ENCODE peak calls at places on chromosomes 3 and 15, in six cellular contexts. One of them, this sample, is unnamed.

GRCh38 chr15:45795487-45796069 is 160.7 kb downstream of the SQOR start:
- DNase-seq in GM23338: peak
- DNase-seq in K562: peak
- DNase-seq in suprapubic skin: no peak
- DNase-seq in sigmoid colon: no peak
- DNase-seq in upper lobe of left lung: no peak
- DNase-seq in this sample: peak

GRCh38 chr3:157220211-157220610 is 60.3 kb upstream of the CCNL1 start:
- DNase-seq in GM23338: no peak
- DNase-seq in K562: no peak
- DNase-seq in suprapubic skin: no peak
- DNase-seq in sigmoid colon: no peak
- DNase-seq in upper lobe of left lung: no peak
- DNase-seq in this sample: no peak

GRCh38 chr3:57109437-57110199 is 49.2 kb downstream of the SPATA12 start:
- DNase-seq in GM23338: peak
- DNase-seq in K562: no peak
- DNase-seq in suprapubic skin: no peak
- DNase-seq in sigmoid colon: no peak
- DNase-seq in upper lobe of left lung: no peak
- DNase-seq in this sample: no peak

GRCh38 chr15:27989428-27989827 is 109.7 kb downstream of the OCA2 start:
- DNase-seq in GM23338: peak
- DNase-seq in K562: no peak
- DNase-seq in suprapubic skin: no peak
- DNase-seq in sigmoid colon: no peak
- DNase-seq in upper lobe of left lung: no peak
- DNase-seq in this sample: no peak

GRCh38 chr3:126342991-126343661 is 14.1 kb downstream of the KLF15 start:
- DNase-seq in GM23338: peak
- DNase-seq in K562: peak
- DNase-seq in suprapubic skin: peak
- DNase-seq in sigmoid colon: peak
- DNase-seq in upper lobe of left lung: peak
- DNase-seq in this sample: peak

GRCh38 chr3:189908646-189909045 is 212.1 kb downstream of the P3H2 start:
- DNase-seq in GM23338: no peak
- DNase-seq in K562: no peak
- DNase-seq in suprapubic skin: no peak
- DNase-seq in sigmoid colon: no peak
- DNase-seq in upper lobe of left lung: no peak
- DNase-seq in this sample: no peak

GRCh38 chr3:55486857-55487375 is at the start of gene WNT5A:
- DNase-seq in GM23338: peak
- DNase-seq in K562: no peak
- DNase-seq in suprapubic skin: peak
- DNase-seq in sigmoid colon: peak
- DNase-seq in upper lobe of left lung: peak
- DNase-seq in this sample: no peak

GRCh38 chr3:182508896-182509295 is 284.4 kb upstream of the ATP11B start:
- DNase-seq in GM23338: peak
- DNase-seq in K562: no peak
- DNase-seq in suprapubic skin: no peak
- DNase-seq in sigmoid colon: no peak
- DNase-seq in upper lobe of left lung: no peak
- DNase-seq in this sample: no peak

GRCh38 chr3:126153695-126154360 is 26.6 kb downstream of the ALDH1L1 start:
- DNase-seq in GM23338: no peak
- DNase-seq in K562: no peak
- DNase-seq in suprapubic skin: no peak
- DNase-seq in sigmoid colon: peak
- DNase-seq in upper lobe of left lung: no peak
- DNase-seq in this sample: no peak

GRCh38 chr15:93159892-93160398 is 70.9 kb upstream of the RGMA start:
- DNase-seq in GM23338: no peak
- DNase-seq in K562: no peak
- DNase-seq in suprapubic skin: no peak
- DNase-seq in sigmoid colon: no peak
- DNase-seq in upper lobe of left lung: no peak
- DNase-seq in this sample: no peak

GRCh38 chr3:13159890-13160289 is 86.7 kb upstream of the IQSEC1 start:
- DNase-seq in GM23338: no peak
- DNase-seq in K562: no peak
- DNase-seq in suprapubic skin: no peak
- DNase-seq in sigmoid colon: peak
- DNase-seq in upper lobe of left lung: no peak
- DNase-seq in this sample: no peak

GRCh38 chr3:80445641-80446040 is 677.8 kb upstream of the ROBO1 start:
- DNase-seq in GM23338: no peak
- DNase-seq in K562: no peak
- DNase-seq in suprapubic skin: no peak
- DNase-seq in sigmoid colon: no peak
- DNase-seq in upper lobe of left lung: no peak
- DNase-seq in this sample: no peak

GRCh38 chr3:194690501-194691372 is 5.1 kb downstream of the FAM43A start:
- DNase-seq in GM23338: no peak
- DNase-seq in K562: peak
- DNase-seq in suprapubic skin: no peak
- DNase-seq in sigmoid colon: no peak
- DNase-seq in upper lobe of left lung: no peak
- DNase-seq in this sample: no peak

GRCh38 chr15:68524753-68525584 is 53.8 kb upstream of the CORO2B start:
- DNase-seq in GM23338: no peak
- DNase-seq in K562: no peak
- DNase-seq in suprapubic skin: no peak
- DNase-seq in sigmoid colon: no peak
- DNase-seq in upper lobe of left lung: no peak
- DNase-seq in this sample: peak

GRCh38 chr15:36221992-36222391 is 357.4 kb upstream of the CDIN1 start:
- DNase-seq in GM23338: peak
- DNase-seq in K562: peak
- DNase-seq in suprapubic skin: no peak
- DNase-seq in sigmoid colon: no peak
- DNase-seq in upper lobe of left lung: no peak
- DNase-seq in this sample: no peak

GRCh38 chr3:134357914-134358811 is 16.1 kb downstream of the AMOTL2 start:
- DNase-seq in GM23338: no peak
- DNase-seq in K562: no peak
- DNase-seq in suprapubic skin: peak
- DNase-seq in sigmoid colon: peak
- DNase-seq in upper lobe of left lung: peak
- DNase-seq in this sample: peak

GRCh38 chr3:155727836-155728235 is 17.0 kb downstream of the PLCH1 start:
- DNase-seq in GM23338: no peak
- DNase-seq in K562: no peak
- DNase-seq in suprapubic skin: no peak
- DNase-seq in sigmoid colon: no peak
- DNase-seq in upper lobe of left lung: no peak
- DNase-seq in this sample: no peak

GRCh38 chr3:149783576-149783975 is 8.8 kb downstream of the ANKUB1 start:
- DNase-seq in GM23338: no peak
- DNase-seq in K562: no peak
- DNase-seq in suprapubic skin: no peak
- DNase-seq in sigmoid colon: no peak
- DNase-seq in upper lobe of left lung: no peak
- DNase-seq in this sample: no peak

GRCh38 chr15:24823473-24823872 is 131.3 kb upstream of the SNRPN start:
- DNase-seq in GM23338: peak
- DNase-seq in K562: peak
- DNase-seq in suprapubic skin: no peak
- DNase-seq in sigmoid colon: no peak
- DNase-seq in upper lobe of left lung: no peak
- DNase-seq in this sample: no peak

GRCh38 chr3:8503871-8504610 is 2.4 kb downstream of the LMCD1 start:
- DNase-seq in GM23338: peak
- DNase-seq in K562: no peak
- DNase-seq in suprapubic skin: no peak
- DNase-seq in sigmoid colon: no peak
- DNase-seq in upper lobe of left lung: no peak
- DNase-seq in this sample: peak

GRCh38 chr15:23628612-23629233 is 18.9 kb downstream of the MAGEL2 start:
- DNase-seq in GM23338: peak
- DNase-seq in K562: no peak
- DNase-seq in suprapubic skin: no peak
- DNase-seq in sigmoid colon: no peak
- DNase-seq in upper lobe of left lung: no peak
- DNase-seq in this sample: no peak

GRCh38 chr15:59026207-59026606 is 38.7 kb downstream of the RNF111 start:
- DNase-seq in GM23338: no peak
- DNase-seq in K562: no peak
- DNase-seq in suprapubic skin: no peak
- DNase-seq in sigmoid colon: no peak
- DNase-seq in upper lobe of left lung: no peak
- DNase-seq in this sample: no peak

GRCh38 chr3:123499316-123499715 is 50.4 kb upstream of the ADCY5 start:
- DNase-seq in GM23338: no peak
- DNase-seq in K562: no peak
- DNase-seq in suprapubic skin: no peak
- DNase-seq in sigmoid colon: no peak
- DNase-seq in upper lobe of left lung: no peak
- DNase-seq in this sample: no peak

GRCh38 chr3:38039899-38040261 is 872 bp downstream of the DLEC1 start:
- DNase-seq in GM23338: peak
- DNase-seq in K562: peak
- DNase-seq in suprapubic skin: no peak
- DNase-seq in sigmoid colon: peak
- DNase-seq in upper lobe of left lung: peak
- DNase-seq in this sample: no peak

GRCh38 chr3:162292409-162292808 is 795.8 kb downstream of the OTOL1 start:
- DNase-seq in GM23338: no peak
- DNase-seq in K562: no peak
- DNase-seq in suprapubic skin: no peak
- DNase-seq in sigmoid colon: no peak
- DNase-seq in upper lobe of left lung: no peak
- DNase-seq in this sample: no peak

GRCh38 chr15:69225355-69226027 is 65.1 kb downstream of the GLCE start:
- DNase-seq in GM23338: peak
- DNase-seq in K562: peak
- DNase-seq in suprapubic skin: no peak
- DNase-seq in sigmoid colon: no peak
- DNase-seq in upper lobe of left lung: no peak
- DNase-seq in this sample: no peak

GRCh38 chr3:82999777-83000176 is 1238.3 kb upstream of the GBE1 start:
- DNase-seq in GM23338: peak
- DNase-seq in K562: no peak
- DNase-seq in suprapubic skin: no peak
- DNase-seq in sigmoid colon: no peak
- DNase-seq in upper lobe of left lung: no peak
- DNase-seq in this sample: no peak

DNA sequence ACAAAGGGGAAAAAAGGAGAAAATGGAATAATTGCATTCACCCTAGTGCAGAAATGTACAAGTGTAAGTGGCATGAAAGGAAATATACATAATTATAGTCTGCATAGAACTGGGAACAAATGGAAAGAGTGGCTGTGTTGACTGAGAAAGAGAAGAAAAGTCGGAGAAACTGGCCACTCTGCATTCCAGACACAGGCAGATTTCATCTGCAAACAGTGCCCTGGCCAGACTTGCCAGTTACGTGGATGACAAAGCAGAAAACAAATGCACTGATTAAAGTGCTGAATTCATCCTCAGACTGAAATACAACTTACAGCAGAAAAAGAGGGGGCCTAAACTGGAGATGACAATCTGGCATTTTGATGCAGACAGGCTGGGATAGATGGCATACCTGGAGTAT is 129.8 kb downstream of the FGF12 start:
- DNase-seq in GM23338: peak
- DNase-seq in K562: no peak
- DNase-seq in suprapubic skin: no peak
- DNase-seq in sigmoid colon: no peak
- DNase-seq in upper lobe of left lung: peak
- DNase-seq in this sample: no peak
- TF ChIP-seq POLR2AphosphoS5 in GM23338: no peak
- TF ChIP-seq POLR2AphosphoS5 in K562: no peak
- TF ChIP-seq POLR2AphosphoS5 in suprapubic skin: no peak
- TF ChIP-seq POLR2AphosphoS5 in sigmoid colon: no peak
- TF ChIP-seq POLR2AphosphoS5 in upper lobe of left lung: no peak
- TF ChIP-seq POLR2AphosphoS5 in this sample: no peak

GRCh38 chr15:81000626-81001179 is at the start of gene TLNRD1:
- DNase-seq in GM23338: peak
- DNase-seq in K562: peak
- DNase-seq in suprapubic skin: peak
- DNase-seq in sigmoid colon: peak
- DNase-seq in upper lobe of left lung: peak
- DNase-seq in this sample: peak

GRCh38 chr15:81003023-81003350 is 2.3 kb downstream of the TLNRD1 start:
- DNase-seq in GM23338: no peak
- DNase-seq in K562: no peak
- DNase-seq in suprapubic skin: no peak
- DNase-seq in sigmoid colon: no peak
- DNase-seq in upper lobe of left lung: no peak
- DNase-seq in this sample: no peak

GRCh38 chr15:81001180-81002003 is 669 bp downstream of the TLNRD1 start:
- DNase-seq in GM23338: peak
- DNase-seq in K562: peak
- DNase-seq in suprapubic skin: peak
- DNase-seq in sigmoid colon: peak
- DNase-seq in upper lobe of left lung: peak
- DNase-seq in this sample: no peak

GRCh38 chr15:81002254-81003022 is 1.7 kb downstream of the TLNRD1 start:
- DNase-seq in GM23338: peak
- DNase-seq in K562: no peak
- DNase-seq in suprapubic skin: peak
- DNase-seq in sigmoid colon: no peak
- DNase-seq in upper lobe of left lung: no peak
- DNase-seq in this sample: no peak

GRCh38 chr15:81002004-81002253 is 1.2 kb downstream of the TLNRD1 start:
- DNase-seq in GM23338: no peak
- DNase-seq in K562: no peak
- DNase-seq in suprapubic skin: no peak
- DNase-seq in sigmoid colon: no peak
- DNase-seq in upper lobe of left lung: no peak
- DNase-seq in this sample: no peak
- H3K4me3 ChIP-seq in GM23338: peak
- H3K4me3 ChIP-seq in K562: peak
- H3K4me3 ChIP-seq in suprapubic skin: peak
- H3K4me3 ChIP-seq in sigmoid colon: peak
- H3K4me3 ChIP-seq in upper lobe of left lung: peak
- H3K4me3 ChIP-seq in this sample: peak

DNA sequence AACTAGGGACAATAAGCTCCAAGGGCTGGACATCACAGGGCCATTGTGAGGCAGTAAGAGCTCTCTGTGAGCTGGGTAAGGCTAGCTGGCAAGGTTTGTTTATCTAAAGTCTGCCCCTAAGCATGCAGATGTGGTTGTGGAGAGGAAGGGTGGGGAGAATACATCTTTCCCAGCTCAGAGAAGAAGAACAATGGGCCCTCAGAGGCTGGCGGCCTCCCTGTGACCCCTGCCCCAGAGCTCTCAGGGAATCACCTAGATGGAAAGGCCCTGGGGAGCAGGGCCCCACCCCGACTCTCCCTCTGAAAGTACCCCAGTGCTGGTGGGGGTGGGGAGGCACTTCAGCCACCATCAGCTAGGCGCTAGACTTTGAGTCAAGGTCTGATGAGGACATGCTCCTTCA is 4.4 kb upstream of the AP3B2 start:
- DNase-seq in GM23338: no peak
- DNase-seq in K562: no peak
- DNase-seq in suprapubic skin: no peak
- DNase-seq in sigmoid colon: no peak
- DNase-seq in upper lobe of left lung: no peak
- DNase-seq in this sample: no peak
- TF ChIP-seq POLR2AphosphoS5 in GM23338: no peak
- TF ChIP-seq POLR2AphosphoS5 in K562: no peak
- TF ChIP-seq POLR2AphosphoS5 in suprapubic skin: no peak
- TF ChIP-seq POLR2AphosphoS5 in sigmoid colon: no peak
- TF ChIP-seq POLR2AphosphoS5 in upper lobe of left lung: no peak
- TF ChIP-seq POLR2AphosphoS5 in this sample: no peak

GRCh38 chr3:73623316-73623715 is 1.4 kb downstream of the PDZRN3 start:
- DNase-seq in GM23338: no peak
- DNase-seq in K562: no peak
- DNase-seq in suprapubic skin: no peak
- DNase-seq in sigmoid colon: no peak
- DNase-seq in upper lobe of left lung: no peak
- DNase-seq in this sample: no peak
- H3K4me3 ChIP-seq in GM23338: peak
- H3K4me3 ChIP-seq in K562: no peak
- H3K4me3 ChIP-seq in suprapubic skin: peak
- H3K4me3 ChIP-seq in sigmoid colon: peak
- H3K4me3 ChIP-seq in upper lobe of left lung: peak
- H3K4me3 ChIP-seq in this sample: peak

This sample was measured in SK-N-MC.